ENCODE peak calls at places on chromosome 1, in eight cellular contexts. One of them, this sample, is unnamed.

GRCh38 chr1:150259758-150260669 is 2.4 kb downstream of the CA14 start:
- DNase-seq in esophagus squamous epithelium: no peak
- DNase-seq in stomach: peak; percentile 78
- DNase-seq in HTR-8/SVneo: peak; percentile 48
- DNase-seq in activated CD4-positive, CD25-positive, alpha-beta regulatory T cell: no peak
- DNase-seq in hypothalamus: no peak
- DNase-seq in sciatic nerve: peak; percentile 58
- DNase-seq in GDM1: no peak
- DNase-seq in this sample: no peak

GRCh38 chr1:184881941-184882648 is 92.2 kb downstream of the NIBAN1 start:
- DNase-seq in activated CD4-positive, CD25-positive, alpha-beta regulatory T cell: no peak
- DNase-seq in esophagus squamous epithelium: no peak
- DNase-seq in stomach: no peak
- DNase-seq in hypothalamus: no peak
- DNase-seq in GDM1: no peak
- DNase-seq in HTR-8/SVneo: no peak
- DNase-seq in sciatic nerve: no peak
- DNase-seq in this sample: no peak

GRCh38 chr1:162565460-162565859 is 3.9 kb downstream of the UAP1 start:
- DNase-seq in esophagus squamous epithelium: no peak
- DNase-seq in hypothalamus: no peak
- DNase-seq in activated CD4-positive, CD25-positive, alpha-beta regulatory T cell: no peak
- DNase-seq in GDM1: no peak
- DNase-seq in sciatic nerve: no peak
- DNase-seq in HTR-8/SVneo: no peak
- DNase-seq in stomach: no peak
- DNase-seq in this sample: no peak

GRCh38 chr1:203581841-203582240 is 44.8 kb upstream of the ATP2B4 start:
- DNase-seq in esophagus squamous epithelium: no peak
- DNase-seq in stomach: no peak
- DNase-seq in hypothalamus: no peak
- DNase-seq in GDM1: no peak
- DNase-seq in HTR-8/SVneo: no peak
- DNase-seq in activated CD4-positive, CD25-positive, alpha-beta regulatory T cell: no peak
- DNase-seq in sciatic nerve: no peak
- DNase-seq in this sample: no peak

GRCh38 chr1:33128781-33129180 is 47.8 kb downstream of the AZIN2 start:
- DNase-seq in HTR-8/SVneo: no peak
- DNase-seq in activated CD4-positive, CD25-positive, alpha-beta regulatory T cell: no peak
- DNase-seq in hypothalamus: no peak
- DNase-seq in esophagus squamous epithelium: no peak
- DNase-seq in stomach: no peak
- DNase-seq in sciatic nerve: no peak
- DNase-seq in GDM1: no peak
- DNase-seq in this sample: no peak

GRCh38 chr1:94790246-94790645 is 29.9 kb upstream of the SLC44A3 start:
- DNase-seq in hypothalamus: no peak
- DNase-seq in HTR-8/SVneo: no peak
- DNase-seq in GDM1: no peak
- DNase-seq in stomach: no peak
- DNase-seq in esophagus squamous epithelium: no peak
- DNase-seq in activated CD4-positive, CD25-positive, alpha-beta regulatory T cell: no peak
- DNase-seq in sciatic nerve: no peak
- DNase-seq in this sample: no peak

GRCh38 chr1:172456344-172456769 is 12.5 kb upstream of the PIGC start:
- DNase-seq in stomach: no peak
- DNase-seq in activated CD4-positive, CD25-positive, alpha-beta regulatory T cell: no peak
- DNase-seq in sciatic nerve: no peak
- DNase-seq in HTR-8/SVneo: no peak
- DNase-seq in GDM1: no peak
- DNase-seq in hypothalamus: no peak
- DNase-seq in esophagus squamous epithelium: no peak
- DNase-seq in this sample: no peak

GRCh38 chr1:15171271-15171908 is 17.8 kb downstream of the TMEM51 start:
- DNase-seq in GDM1: no peak
- DNase-seq in stomach: no peak
- DNase-seq in hypothalamus: no peak
- DNase-seq in activated CD4-positive, CD25-positive, alpha-beta regulatory T cell: no peak
- DNase-seq in HTR-8/SVneo: no peak
- DNase-seq in esophagus squamous epithelium: no peak
- DNase-seq in sciatic nerve: no peak
- DNase-seq in this sample: no peak

GRCh38 chr1:227788279-227789041 is 27.0 kb upstream of the PRSS38 start:
- DNase-seq in GDM1: no peak
- DNase-seq in esophagus squamous epithelium: no peak
- DNase-seq in stomach: peak; percentile 43
- DNase-seq in sciatic nerve: peak; percentile 86
- DNase-seq in activated CD4-positive, CD25-positive, alpha-beta regulatory T cell: no peak
- DNase-seq in hypothalamus: no peak
- DNase-seq in HTR-8/SVneo: peak; percentile 83
- DNase-seq in this sample: peak; percentile 85

This sample was measured in ascending aorta.